ENCODE peak calls at places on chromosomes 7 and 10, in eight cellular contexts. L is NK-92 treated with Interleukin-12 subunit alpha and Interleukin-12 subunit beta, amount 100 ng/mL, for 24 hours; S is germinal center; E is tibial nerve; K is psoas muscle; T is activated T-cell treated with anti-CD3 and anti-CD28 coated beads, Interleukin-2, amount 50 U/mL, for 4 hours; R is AG09309; U is bronchial epithelial cell. G is an unnamed sample.

GRCh38 chr7:2824678-2825461 is 19.2 kb downstream of the GNA12 start:
- DNase-seq in T (no peak), E (no peak), K (no peak), L (no peak), U (no peak), S (no peak), R (no peak), G (no peak)

GRCh38 chr7:28013441-28013840 is 167.2 kb downstream of the JAZF1 start:
- DNase-seq in K (no peak), T (no peak), L (no peak), S (no peak), R (no peak), E (no peak), U (no peak), G (no peak)

GRCh38 chr7:155355745-155356144 is 58.1 kb downstream of the INSIG1 start:
- DNase-seq in L (no peak), R (no peak), K (no peak), S (no peak), T (no peak), U (no peak), E (no peak), G (no peak)

GRCh38 chr7:33418251-33418701 is 288.9 kb downstream of the BBS9 start:
- DNase-seq in E (no peak), R (no peak), U (no peak), S (no peak), T (no peak), K (no peak), L (no peak), G (no peak)

GRCh38 chr7:105792488-105793370 is 83.7 kb downstream of the ATXN7L1 start:
- DNase-seq in R (no peak), K (no peak), T (no peak), U (no peak), L (no peak), S (no peak), E (no peak), G (no peak)

GRCh38 chr10:86723009-86723408 is 33.4 kb upstream of the BMPR1A start:
- DNase-seq in K (no peak), L (no peak), R (no peak), E (no peak), T (no peak), U (no peak), S (no peak), G (no peak)

GRCh38 chr10:72096115-72097000 is 8.0 kb upstream of the SPOCK2 start:
- DNase-seq in T (no peak), U (no peak), E (no peak), K (no peak), R (no peak), S (no peak), L (no peak), G (no peak)

GRCh38 chr7:101172854-101173751 is 7.0 kb downstream of the NAT16 start:
- DNase-seq in S (no peak), L (no peak), R (no peak), T (no peak), U (peak), E (no peak), K (peak), G (peak)

GRCh38 chr10:102352066-102352715 is 43.3 kb upstream of the NFKB2 start:
- DNase-seq in S (peak), U (peak), L (peak), R (no peak), E (no peak), T (peak), K (peak), G (peak)

GRCh38 chr10:13743101-13743693 is 156.4 kb downstream of the PRPF18 start:
- DNase-seq in S (no peak), T (no peak), R (no peak), E (no peak), K (no peak), U (no peak), L (peak), G (no peak)

GRCh38 chr10:44234471-44234850 is 150.4 kb downstream of the CXCL12 start:
- DNase-seq in S (no peak), R (no peak), U (no peak), E (no peak), L (no peak), K (no peak), T (no peak), G (no peak)

GRCh38 chr7:142872106-142872675 is 13.4 kb downstream of the TRPV6 start:
- DNase-seq in R (no peak), K (no peak), L (no peak), T (no peak), S (no peak), U (no peak), E (no peak), G (no peak)

GRCh38 chr7:116834815-116835533 is 27.4 kb upstream of the CAPZA2 start:
- DNase-seq in K (no peak), T (no peak), L (no peak), E (no peak), U (peak), S (no peak), R (no peak), G (peak)

GRCh38 chr7:117698018-117698417 is 175.2 kb downstream of the CTTNBP2 start:
- DNase-seq in S (no peak), U (no peak), E (no peak), L (no peak), K (no peak), R (no peak), T (no peak), G (no peak)

GRCh38 chr7:40000734-40001315 is 50.8 kb downstream of the CDK13 start:
- DNase-seq in R (no peak), L (no peak), K (no peak), E (no peak), S (no peak), U (no peak), T (no peak), G (no peak)

GRCh38 chr7:50848203-50848602 is 65.5 kb upstream of the GRB10 start:
- DNase-seq in L (no peak), U (no peak), S (no peak), T (no peak), K (no peak), R (no peak), E (no peak), G (no peak)

GRCh38 chr7:20651960-20652544 is 36.6 kb downstream of the ABCB5 start:
- DNase-seq in T (no peak), S (no peak), U (peak), L (no peak), K (no peak), E (no peak), R (no peak), G (no peak)

GRCh38 chr7:82164813-82165212 is 278.8 kb downstream of the CACNA2D1 start:
- DNase-seq in L (no peak), U (peak), E (no peak), S (no peak), K (no peak), R (peak), T (no peak), G (peak)

GRCh38 chr7:8197994-8198698 is 63.8 kb downstream of the ICA1 start:
- DNase-seq in U (no peak), R (no peak), T (no peak), E (no peak), S (no peak), L (peak), K (no peak), G (no peak)

GRCh38 chr7:92717982-92718716 is 118.2 kb downstream of the CDK6 start:
- DNase-seq in E (peak), S (peak), T (peak), R (no peak), K (peak), L (no peak), U (no peak), G (peak)

GRCh38 chr7:114818501-114818900 is 103.4 kb upstream of the MDFIC start:
- DNase-seq in L (no peak), K (no peak), R (peak), S (no peak), U (peak), T (no peak), E (no peak), G (no peak)

GRCh38 chr10:38143587-38143986 is 49.5 kb downstream of the ZNF37A start:
- DNase-seq in E (no peak), U (no peak), K (no peak), R (no peak), L (no peak), T (no peak), S (no peak), G (no peak)

GRCh38 chr7:19133891-19134290 is 11.3 kb downstream of the FERD3L start:
- DNase-seq in L (no peak), U (no peak), S (no peak), T (no peak), K (no peak), E (no peak), R (no peak), G (no peak)

GRCh38 chr7:128915841-128916642 is 5.5 kb upstream of the KCP start:
- DNase-seq in U (no peak), R (no peak), E (no peak), L (no peak), T (no peak), S (no peak), K (no peak), G (no peak)

GRCh38 chr7:100835903-100836811 is 8.8 kb upstream of the EPHB4 start:
- DNase-seq in R (no peak), S (no peak), K (peak), L (no peak), U (peak), T (no peak), E (no peak), G (peak)

GRCh38 chr7:155741805-155742204 is 70.5 kb downstream of the SHH start:
- DNase-seq in K (no peak), E (no peak), U (no peak), R (no peak), L (no peak), S (no peak), T (no peak), G (no peak)

GRCh38 chr10:19816420-19817250 is at the start of gene PLXDC2:
- DNase-seq in K (peak), L (no peak), U (peak), T (no peak), S (peak), E (peak), R (no peak), G (peak)

G was measured in heart right ventricle.